ENCODE peak calls at places on chromosomes 11 and 22, in seven cellular contexts. One of them, this sample, is unnamed.
A peak's percentile ranks its signal among the peaks of the same experiment; 100 is the strongest.

GRCh38 chr11:111635706-111636045 is 33.4 kb downstream of the SIK2 start:
- DNase-seq in fibroblast of lung: peak; percentile 79
- DNase-seq in mammary epithelial cell: no peak
- DNase-seq in left ventricle myocardium inferior: peak; percentile 25
- DNase-seq in HFF-Myc: no peak
- DNase-seq in uterus: peak; percentile 24
- DNase-seq in fibroblast of mammary gland: peak; percentile 81
- DNase-seq in this sample: peak; percentile 70

GRCh38 chr11:45774023-45774655 is 30.8 kb upstream of the SLC35C1 start:
- DNase-seq in fibroblast of lung: no peak
- DNase-seq in left ventricle myocardium inferior: no peak
- DNase-seq in uterus: no peak
- DNase-seq in mammary epithelial cell: no peak
- DNase-seq in HFF-Myc: no peak
- DNase-seq in fibroblast of mammary gland: no peak
- DNase-seq in this sample: no peak

GRCh38 chr22:39181356-39181755 is 28.9 kb upstream of the CBX7 start:
- DNase-seq in uterus: no peak
- DNase-seq in HFF-Myc: no peak
- DNase-seq in fibroblast of lung: no peak
- DNase-seq in left ventricle myocardium inferior: no peak
- DNase-seq in mammary epithelial cell: no peak
- DNase-seq in fibroblast of mammary gland: no peak
- DNase-seq in this sample: no peak

GRCh38 chr11:95378106-95378505 is 147.1 kb upstream of the SESN3 start:
- DNase-seq in mammary epithelial cell: peak; percentile 52
- DNase-seq in left ventricle myocardium inferior: no peak
- DNase-seq in HFF-Myc: no peak
- DNase-seq in fibroblast of mammary gland: peak; percentile 56
- DNase-seq in uterus: no peak
- DNase-seq in fibroblast of lung: peak; percentile 13
- DNase-seq in this sample: no peak

GRCh38 chr22:39306456-39307361 is 12.7 kb downstream of the RPL3 start:
- DNase-seq in uterus: no peak
- DNase-seq in left ventricle myocardium inferior: no peak
- DNase-seq in mammary epithelial cell: no peak
- DNase-seq in fibroblast of lung: no peak
- DNase-seq in HFF-Myc: no peak
- DNase-seq in fibroblast of mammary gland: no peak
- DNase-seq in this sample: no peak

GRCh38 chr11:1227551-1228182 is 4.8 kb downstream of the MUC5B start:
- DNase-seq in uterus: no peak
- DNase-seq in left ventricle myocardium inferior: no peak
- DNase-seq in HFF-Myc: no peak
- DNase-seq in mammary epithelial cell: no peak
- DNase-seq in fibroblast of lung: no peak
- DNase-seq in fibroblast of mammary gland: no peak
- DNase-seq in this sample: no peak

GRCh38 chr11:44454686-44455085 is 110.8 kb upstream of the CD82 start:
- DNase-seq in HFF-Myc: no peak
- DNase-seq in mammary epithelial cell: no peak
- DNase-seq in uterus: no peak
- DNase-seq in left ventricle myocardium inferior: no peak
- DNase-seq in fibroblast of mammary gland: no peak
- DNase-seq in fibroblast of lung: no peak
- DNase-seq in this sample: no peak

GRCh38 chr11:46457659-46458058 is 66.1 kb upstream of the CHRM4 start:
- DNase-seq in uterus: no peak
- DNase-seq in HFF-Myc: no peak
- DNase-seq in mammary epithelial cell: peak; percentile 53
- DNase-seq in fibroblast of mammary gland: peak; percentile 35
- DNase-seq in left ventricle myocardium inferior: no peak
- DNase-seq in fibroblast of lung: no peak
- DNase-seq in this sample: peak; percentile 31

GRCh38 chr11:19938051-19938856 is 222.0 kb downstream of the DBX1 start:
- DNase-seq in uterus: no peak
- DNase-seq in fibroblast of lung: peak; percentile 55
- DNase-seq in left ventricle myocardium inferior: peak; percentile 27
- DNase-seq in HFF-Myc: no peak
- DNase-seq in mammary epithelial cell: peak; percentile 46
- DNase-seq in fibroblast of mammary gland: peak; percentile 65
- DNase-seq in this sample: peak; percentile 72

GRCh38 chr11:71574418-71574817 is 8.3 kb downstream of the KRTAP5-11 start:
- DNase-seq in uterus: no peak
- DNase-seq in left ventricle myocardium inferior: no peak
- DNase-seq in fibroblast of mammary gland: no peak
- DNase-seq in fibroblast of lung: no peak
- DNase-seq in HFF-Myc: no peak
- DNase-seq in mammary epithelial cell: no peak
- DNase-seq in this sample: no peak

GRCh38 chr22:39173050-39173706 is 20.7 kb upstream of the CBX7 start:
- DNase-seq in mammary epithelial cell: no peak
- DNase-seq in fibroblast of mammary gland: no peak
- DNase-seq in uterus: no peak
- DNase-seq in fibroblast of lung: no peak
- DNase-seq in left ventricle myocardium inferior: no peak
- DNase-seq in HFF-Myc: no peak
- DNase-seq in this sample: no peak

GRCh38 chr11:115869780-115870431 is 365.7 kb upstream of the CADM1 start:
- DNase-seq in uterus: no peak
- DNase-seq in left ventricle myocardium inferior: no peak
- DNase-seq in fibroblast of mammary gland: no peak
- DNase-seq in fibroblast of lung: peak; percentile 50
- DNase-seq in mammary epithelial cell: peak; percentile 17
- DNase-seq in HFF-Myc: no peak
- DNase-seq in this sample: peak; percentile 3

GRCh38 chr11:135027461-135027860 is 615.4 kb upstream of the B3GAT1 start:
- DNase-seq in uterus: no peak
- DNase-seq in fibroblast of lung: peak; percentile 42
- DNase-seq in mammary epithelial cell: peak; percentile 8
- DNase-seq in left ventricle myocardium inferior: no peak
- DNase-seq in fibroblast of mammary gland: peak; percentile 27
- DNase-seq in HFF-Myc: no peak
- DNase-seq in this sample: peak; percentile 45

GRCh38 chr22:28600546-28601143 is 79.0 kb downstream of the TTC28 start:
- DNase-seq in HFF-Myc: peak; percentile 36
- DNase-seq in mammary epithelial cell: peak; percentile 24
- DNase-seq in left ventricle myocardium inferior: no peak
- DNase-seq in uterus: no peak
- DNase-seq in fibroblast of mammary gland: peak; percentile 71
- DNase-seq in fibroblast of lung: peak; percentile 43
- DNase-seq in this sample: peak; percentile 82

GRCh38 chr22:39546064-39546365 is 13.5 kb upstream of the RPS19BP1 start:
- DNase-seq in left ventricle myocardium inferior: no peak
- DNase-seq in fibroblast of mammary gland: no peak
- DNase-seq in mammary epithelial cell: no peak
- DNase-seq in HFF-Myc: no peak
- DNase-seq in uterus: no peak
- DNase-seq in fibroblast of lung: no peak
- DNase-seq in this sample: no peak

GRCh38 chr11:63670738-63671321 is 346 bp downstream of the ATL3 start:
- DNase-seq in fibroblast of lung: peak; percentile 42
- DNase-seq in HFF-Myc: no peak
- DNase-seq in uterus: peak; percentile 61
- DNase-seq in left ventricle myocardium inferior: peak; percentile 59
- DNase-seq in fibroblast of mammary gland: no peak
- DNase-seq in mammary epithelial cell: peak; percentile 44
- DNase-seq in this sample: peak; percentile 54
- TF ChIP-seq CTCF in fibroblast of lung: peak; percentile 28
- TF ChIP-seq CTCF in HFF-Myc: peak; percentile 36
- TF ChIP-seq CTCF in uterus: peak; percentile 45
- TF ChIP-seq CTCF in left ventricle myocardium inferior: peak; percentile 54
- TF ChIP-seq CTCF in fibroblast of mammary gland: peak; percentile 21
- TF ChIP-seq CTCF in mammary epithelial cell: peak; percentile 54
- TF ChIP-seq CTCF in this sample: peak; percentile 30

GRCh38 chr11:93481279-93481678 is 61.9 kb downstream of the SMCO4 start:
- DNase-seq in mammary epithelial cell: no peak
- DNase-seq in uterus: no peak
- DNase-seq in fibroblast of mammary gland: no peak
- DNase-seq in fibroblast of lung: no peak
- DNase-seq in HFF-Myc: no peak
- DNase-seq in left ventricle myocardium inferior: no peak
- DNase-seq in this sample: no peak

GRCh38 chr11:93478841-93479240 is 64.3 kb downstream of the SMCO4 start:
- DNase-seq in fibroblast of lung: no peak
- DNase-seq in fibroblast of mammary gland: no peak
- DNase-seq in HFF-Myc: no peak
- DNase-seq in uterus: no peak
- DNase-seq in left ventricle myocardium inferior: no peak
- DNase-seq in mammary epithelial cell: no peak
- DNase-seq in this sample: no peak

GRCh38 chr11:93476796-93477195 is 66.4 kb downstream of the SMCO4 start:
- DNase-seq in HFF-Myc: no peak
- DNase-seq in uterus: no peak
- DNase-seq in fibroblast of lung: peak; percentile 29
- DNase-seq in mammary epithelial cell: peak; percentile 71
- DNase-seq in left ventricle myocardium inferior: no peak
- DNase-seq in fibroblast of mammary gland: peak; percentile 21
- DNase-seq in this sample: peak; percentile 26

GRCh38 chr11:93480756-93481155 is 62.4 kb downstream of the SMCO4 start:
- DNase-seq in left ventricle myocardium inferior: no peak
- DNase-seq in uterus: no peak
- DNase-seq in HFF-Myc: no peak
- DNase-seq in fibroblast of mammary gland: no peak
- DNase-seq in fibroblast of lung: no peak
- DNase-seq in mammary epithelial cell: no peak
- DNase-seq in this sample: no peak

GRCh38 chr11:93477684-93478234 is 65.4 kb downstream of the SMCO4 start:
- DNase-seq in fibroblast of mammary gland: no peak
- DNase-seq in HFF-Myc: no peak
- DNase-seq in uterus: no peak
- DNase-seq in fibroblast of lung: peak; percentile 26
- DNase-seq in mammary epithelial cell: no peak
- DNase-seq in left ventricle myocardium inferior: no peak
- DNase-seq in this sample: peak; percentile 15
- H3K4me3 ChIP-seq in fibroblast of mammary gland: no peak overlapping the region
- H3K4me3 ChIP-seq in HFF-Myc: no peak overlapping the region
- H3K4me3 ChIP-seq in uterus: no peak overlapping the region
- H3K4me3 ChIP-seq in fibroblast of lung: no peak overlapping the region
- H3K4me3 ChIP-seq in mammary epithelial cell: no peak overlapping the region
- H3K4me3 ChIP-seq in left ventricle myocardium inferior: no peak overlapping the region
- H3K4me3 ChIP-seq in this sample: no peak overlapping the region

GRCh38 chr22:46931414-46931813 is 169.0 kb downstream of the TBC1D22A start:
- DNase-seq in HFF-Myc: peak; percentile 5
- DNase-seq in fibroblast of mammary gland: peak; percentile 30
- DNase-seq in fibroblast of lung: peak; percentile 68
- DNase-seq in mammary epithelial cell: peak; percentile 52
- DNase-seq in uterus: no peak
- DNase-seq in left ventricle myocardium inferior: no peak
- DNase-seq in this sample: peak; percentile 31
- TF ChIP-seq CTCF in HFF-Myc: peak; percentile 21
- TF ChIP-seq CTCF in fibroblast of mammary gland: peak; percentile 16
- TF ChIP-seq CTCF in fibroblast of lung: peak; percentile 7
- TF ChIP-seq CTCF in mammary epithelial cell: peak; percentile 29
- TF ChIP-seq CTCF in uterus: no peak
- TF ChIP-seq CTCF in left ventricle myocardium inferior: no peak
- TF ChIP-seq CTCF in this sample: peak; percentile 22

GRCh38 chr11:93663021-93663420 is 1.5 kb downstream of the CEP295 start:
- DNase-seq in fibroblast of mammary gland: no peak
- DNase-seq in uterus: no peak
- DNase-seq in fibroblast of lung: no peak
- DNase-seq in HFF-Myc: no peak
- DNase-seq in mammary epithelial cell: no peak
- DNase-seq in left ventricle myocardium inferior: no peak
- DNase-seq in this sample: no peak
- H3K4me3 ChIP-seq in fibroblast of mammary gland: no peak overlapping the region
- H3K4me3 ChIP-seq in uterus: no peak overlapping the region
- H3K4me3 ChIP-seq in fibroblast of lung: peak overlapping the region; percentile 99
- H3K4me3 ChIP-seq in HFF-Myc: peak overlapping the region; percentile 89
- H3K4me3 ChIP-seq in mammary epithelial cell: no peak overlapping the region
- H3K4me3 ChIP-seq in left ventricle myocardium inferior: no peak overlapping the region
- H3K4me3 ChIP-seq in this sample: no peak overlapping the region

GRCh38 chr22:30438559-30438958 is 13.0 kb downstream of the MTFP1 start:
- DNase-seq in fibroblast of lung: no peak
- DNase-seq in mammary epithelial cell: no peak
- DNase-seq in HFF-Myc: no peak
- DNase-seq in fibroblast of mammary gland: no peak
- DNase-seq in left ventricle myocardium inferior: no peak
- DNase-seq in uterus: no peak
- DNase-seq in this sample: no peak
- TF ChIP-seq CTCF in fibroblast of lung: no peak
- TF ChIP-seq CTCF in mammary epithelial cell: no peak
- TF ChIP-seq CTCF in HFF-Myc: no peak
- TF ChIP-seq CTCF in fibroblast of mammary gland: no peak
- TF ChIP-seq CTCF in left ventricle myocardium inferior: no peak
- TF ChIP-seq CTCF in uterus: no peak
- TF ChIP-seq CTCF in this sample: no peak

GRCh38 chr22:46934746-46935491 is 172.5 kb downstream of the TBC1D22A start:
- DNase-seq in mammary epithelial cell: peak; percentile 94
- DNase-seq in HFF-Myc: peak; percentile 29
- DNase-seq in left ventricle myocardium inferior: no peak
- DNase-seq in uterus: no peak
- DNase-seq in fibroblast of lung: peak; percentile 98
- DNase-seq in fibroblast of mammary gland: peak; percentile 94
- DNase-seq in this sample: peak; percentile 92
- H3K4me3 ChIP-seq in mammary epithelial cell: no peak overlapping the region
- H3K4me3 ChIP-seq in HFF-Myc: no peak overlapping the region
- H3K4me3 ChIP-seq in left ventricle myocardium inferior: no peak overlapping the region
- H3K4me3 ChIP-seq in uterus: no peak overlapping the region
- H3K4me3 ChIP-seq in fibroblast of lung: no peak overlapping the region
- H3K4me3 ChIP-seq in fibroblast of mammary gland: no peak overlapping the region
- H3K4me3 ChIP-seq in this sample: no peak overlapping the region

GRCh38 chr11:14248577-14248976 is 110.4 kb downstream of the RRAS2 start:
- DNase-seq in HFF-Myc: no peak
- DNase-seq in fibroblast of mammary gland: no peak
- DNase-seq in uterus: no peak
- DNase-seq in fibroblast of lung: no peak
- DNase-seq in mammary epithelial cell: no peak
- DNase-seq in left ventricle myocardium inferior: no peak
- DNase-seq in this sample: no peak
- TF ChIP-seq CTCF in HFF-Myc: no peak
- TF ChIP-seq CTCF in fibroblast of mammary gland: peak; percentile 1
- TF ChIP-seq CTCF in uterus: no peak
- TF ChIP-seq CTCF in fibroblast of lung: peak; percentile 24
- TF ChIP-seq CTCF in mammary epithelial cell: peak; percentile 7
- TF ChIP-seq CTCF in left ventricle myocardium inferior: no peak
- TF ChIP-seq CTCF in this sample: no peak

DNA sequence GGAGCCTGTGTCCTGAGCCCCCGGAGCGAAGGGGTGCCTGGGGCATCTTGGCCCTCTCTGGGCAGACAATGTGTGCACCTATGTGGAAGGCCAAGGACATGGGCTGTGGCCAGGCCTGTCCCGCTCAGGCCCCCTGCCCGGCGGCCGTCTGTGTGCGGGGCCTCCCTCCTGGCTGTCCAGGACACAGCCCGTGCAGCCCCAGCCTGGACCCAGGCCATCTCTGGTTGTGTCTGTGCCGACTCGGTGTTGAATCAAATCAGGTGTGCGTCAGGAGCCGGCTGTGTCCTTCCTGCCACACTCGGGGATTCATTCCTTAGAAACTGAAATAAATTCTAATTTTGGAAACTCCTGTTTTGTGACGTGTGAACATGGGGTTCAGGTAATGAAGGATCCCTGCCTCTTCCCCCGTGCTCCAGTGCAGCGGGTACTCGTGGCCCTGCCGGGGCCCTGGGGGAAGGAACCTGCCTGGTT is 1.5 kb upstream of the SELENOO start:
- DNase-seq in mammary epithelial cell: no peak
- DNase-seq in fibroblast of mammary gland: no peak
- DNase-seq in fibroblast of lung: no peak
- DNase-seq in HFF-Myc: no peak
- DNase-seq in left ventricle myocardium inferior: no peak
- DNase-seq in uterus: no peak
- DNase-seq in this sample: no peak
- H3K4me3 ChIP-seq in mammary epithelial cell: no peak overlapping the region
- H3K4me3 ChIP-seq in fibroblast of mammary gland: no peak overlapping the region
- H3K4me3 ChIP-seq in fibroblast of lung: no peak overlapping the region
- H3K4me3 ChIP-seq in HFF-Myc: no peak overlapping the region
- H3K4me3 ChIP-seq in left ventricle myocardium inferior: peak overlapping the region; percentile 95
- H3K4me3 ChIP-seq in uterus: no peak overlapping the region
- H3K4me3 ChIP-seq in this sample: no peak overlapping the region